ENCODE peak calls at places on chromosomes 6 and 20, in six cellular contexts. E, X, I, V, P and Y are unnamed samples.

GRCh38 chr20:8756410-8756809 is 312.5 kb upstream of the PLCB4 start:
- DNase-seq in X (peak), P (peak), I (peak), V (peak), E (no peak), Y (peak)

GRCh38 chr6:122068291-122068769 is 331.1 kb upstream of the HSF2 start:
- DNase-seq in V (no peak), X (no peak), P (no peak), I (no peak), E (no peak), Y (no peak)

GRCh38 chr6:26311385-26312095 is 53.5 kb upstream of the BTN3A2 start:
- DNase-seq in V (peak), E (no peak), I (no peak), X (peak), P (peak), Y (no peak)

GRCh38 chr6:151442359-151442758 is 9.6 kb downstream of the RMND1 start:
- DNase-seq in X (no peak), I (no peak), E (no peak), P (no peak), V (no peak), Y (no peak)

GRCh38 chr6:111713811-111714210 is 108.1 kb upstream of the TRAF3IP2 start:
- DNase-seq in V (no peak), X (no peak), I (no peak), P (no peak), E (no peak), Y (no peak)

GRCh38 chr20:6402026-6402425 is 279.2 kb upstream of the FERMT1 start:
- DNase-seq in P (peak), V (no peak), I (no peak), E (no peak), X (no peak), Y (no peak)

GRCh38 chr6:12459945-12460800 is 170.0 kb downstream of the EDN1 start:
- DNase-seq in E (no peak), V (peak), P (no peak), I (no peak), X (no peak), Y (no peak)

GRCh38 chr6:74117113-74117512 is 421.1 kb downstream of the CD109 start:
- DNase-seq in E (no peak), X (no peak), V (no peak), I (no peak), P (peak), Y (no peak)